ENCODE peak calls at places on chromosomes 3 and 15, in six cellular contexts. L is fibroblast of lung; A is CD8-positive, alpha-beta T cell; X is fibroblast of mammary gland; K is lower leg skin; B is Peyer's patch. G is an unnamed sample.

GRCh38 chr3:194370753-194371152 is 1.2 kb upstream of the LRRC15 start:
- DNase-seq in L (no peak), A (no peak), X (no peak), K (no peak), B (no peak), G (no peak)

GRCh38 chr3:72997421-72997961 is 880 bp downstream of the PPP4R2 start:
- DNase-seq in L (peak; percentile 70), A (peak; percentile 39), X (peak; percentile 69), K (peak; percentile 16), B (peak; percentile 18), G (no peak)

GRCh38 chr3:160226026-160226739 is 961 bp downstream of the C3orf80 start:
- DNase-seq in L (no peak), A (no peak), X (no peak), K (no peak), B (no peak), G (no peak)

GRCh38 chr15:56411122-56411749 is 46.0 kb downstream of the TEX9 start:
- DNase-seq in L (no peak), A (no peak), X (peak; percentile 32), K (no peak), B (no peak), G (peak; percentile 4)

GRCh38 chr3:42115946-42116345 is 24.8 kb downstream of the TRAK1 start:
- DNase-seq in L (no peak), A (no peak), X (no peak), K (no peak), B (no peak), G (no peak)

GRCh38 chr3:48707157-48707556 is 9.9 kb downstream of the IP6K2 start:
- DNase-seq in L (no peak), A (no peak), X (no peak), K (no peak), B (no peak), G (no peak)

GRCh38 chr3:184645304-184645703 is 66.6 kb downstream of the MAGEF1 start:
- DNase-seq in L (peak; percentile 11), A (no peak), X (no peak), K (no peak), B (no peak), G (no peak)

GRCh38 chr3:180871901-180872300 is 40.6 kb upstream of the FXR1 start:
- DNase-seq in L (peak; percentile 82), A (no peak), X (peak; percentile 81), K (no peak), B (no peak), G (peak; percentile 40)

GRCh38 chr15:31297221-31297879 is 29.3 kb upstream of the KLF13 start:
- DNase-seq in L (no peak), A (no peak), X (no peak), K (peak; percentile 13), B (no peak), G (no peak)

GRCh38 chr3:184685646-184686045 is 26.2 kb downstream of the MAGEF1 start:
- DNase-seq in L (no peak), A (no peak), X (no peak), K (no peak), B (no peak), G (no peak)

GRCh38 chr3:8882171-8882593 is 81.1 kb downstream of the RAD18 start:
- DNase-seq in L (no peak), A (no peak), X (no peak), K (no peak), B (no peak), G (no peak)

GRCh38 chr15:99014803-99015676 is 7.4 kb upstream of the PGPEP1L start:
- DNase-seq in L (peak; percentile 58), A (peak; percentile 18), X (peak; percentile 33), K (peak; percentile 29), B (no peak), G (peak; percentile 32)
- H3K4me3 ChIP-seq in L (peak overlapping the region; percentile 54), A (peak overlapping the region; percentile 54), X (peak overlapping the region; percentile 39), K (peak overlapping the region; percentile 36), B (peak overlapping the region; percentile 51), G (peak overlapping the region; percentile 50)

GRCh38 chr3:13073976-13074375 is 747 bp upstream of the IQSEC1 start:
- DNase-seq in L (no peak), A (no peak), X (peak; percentile 5), K (no peak), B (no peak), G (no peak)
- H3K4me3 ChIP-seq in L (no peak overlapping the region), A (peak overlapping the region; percentile 56), X (no peak overlapping the region), K (no peak overlapping the region), B (no peak overlapping the region), G (no peak overlapping the region)

GRCh38 chr3:189099505-189100290 is 72.1 kb upstream of the TPRG1 start:
- DNase-seq in L (peak; percentile 5), A (no peak), X (no peak), K (peak; percentile 29), B (no peak), G (no peak)
- H3K4me3 ChIP-seq in L (no peak overlapping the region), A (no peak overlapping the region), X (no peak overlapping the region), K (no peak overlapping the region), B (no peak overlapping the region), G (no peak overlapping the region)

DNA sequence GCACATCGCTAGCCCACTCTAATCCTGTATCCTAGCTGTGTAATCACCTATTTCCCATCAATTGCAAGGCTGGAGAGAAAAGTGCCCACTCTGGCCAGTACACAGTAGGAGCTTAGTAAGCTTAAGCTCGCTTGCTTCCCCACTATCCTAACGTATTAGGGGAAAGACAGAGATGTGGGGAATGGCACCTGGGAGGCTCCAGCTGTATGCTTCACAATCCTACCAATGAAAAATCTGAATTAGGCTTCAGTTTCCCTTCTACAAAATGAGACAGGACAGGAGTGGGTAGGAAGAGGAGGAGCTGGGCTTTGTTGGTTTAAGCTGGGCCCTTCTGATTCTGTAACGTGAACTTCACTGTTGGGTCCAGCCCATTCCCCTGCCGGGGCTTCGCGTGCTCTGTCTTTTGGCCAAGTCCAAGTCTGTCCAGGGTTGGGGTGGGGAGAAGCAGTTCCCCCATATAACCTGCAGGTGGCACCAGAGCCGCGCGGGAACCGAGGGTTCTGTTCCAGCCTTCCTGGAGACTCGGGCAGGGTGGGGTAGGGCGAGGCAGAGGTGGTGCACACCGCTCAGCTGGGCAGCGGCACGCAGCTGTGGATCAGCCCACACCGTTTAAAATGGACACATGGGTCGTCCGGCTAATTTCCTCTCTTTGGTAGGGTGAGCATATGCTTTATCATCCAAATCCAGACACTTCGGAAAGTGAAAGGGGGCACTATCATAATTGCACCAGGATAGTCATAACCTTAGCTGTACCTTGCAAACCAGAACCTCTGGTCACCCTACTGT is 118.2 kb downstream of the TBC1D2B start:
- DNase-seq in L (peak; percentile 60), A (peak; percentile 78), X (peak; percentile 56), K (peak; percentile 72), B (peak; percentile 64), G (no peak)
- H3K4me3 ChIP-seq in L (no peak overlapping the region), A (no peak overlapping the region), X (peak overlapping the region; percentile 29), K (no peak overlapping the region), B (peak overlapping the region; percentile 23), G (peak overlapping the region; percentile 16)

GRCh38 chr3:188146219-188146618 is 7.7 kb upstream of the LPP start:
- DNase-seq in L (no peak), A (no peak), X (no peak), K (no peak), B (no peak), G (no peak)
- H3K4me3 ChIP-seq in L (no peak overlapping the region), A (no peak overlapping the region), X (no peak overlapping the region), K (no peak overlapping the region), B (no peak overlapping the region), G (no peak overlapping the region)